ENCODE peak calls at places on chromosomes 2 and 18, in six cellular contexts. Q, R, U, I, B and X are unnamed samples. For H3K4me1, the result is how much of the 10 kb centered on the place peaks cover.

GRCh38 chr2:150482111-150482510 is 5.4 kb downstream of the RND3 start:
- DNase-seq in Q (no peak), B (no peak), U (no peak), I (no peak), R (no peak), X (no peak)

GRCh38 chr2:98637401-98638144 is 29.2 kb downstream of the UNC50 start:
- DNase-seq in B (no peak), R (no peak), Q (no peak), I (no peak), U (no peak), X (no peak)

GRCh38 chr2:72126186-72127100 is 21.2 kb downstream of the CYP26B1 start:
- DNase-seq in Q (no peak), R (no peak), B (no peak), U (no peak), I (no peak), X (no peak)

GRCh38 chr2:128249555-128249954 is 69.1 kb downstream of the HS6ST1 start:
- DNase-seq in Q (no peak), I (no peak), B (no peak), U (no peak), R (no peak), X (peak)

GRCh38 chr2:240387669-240388358 is 47.6 kb upstream of the GPC1 start:
- DNase-seq in I (peak), R (peak), B (peak), Q (no peak), U (no peak), X (no peak)

GRCh38 chr2:217929757-217930707 is 72.8 kb downstream of the TNS1 start:
- DNase-seq in Q (no peak), I (peak), B (no peak), U (peak), R (no peak), X (no peak)

GRCh38 chr2:70121627-70122372 is 34.5 kb downstream of the PCBP1 start:
- DNase-seq in Q (no peak), B (no peak), I (no peak), R (no peak), U (no peak), X (no peak)

GRCh38 chr18:7429831-7430230 is 137.3 kb upstream of the PTPRM start:
- DNase-seq in I (no peak), U (no peak), Q (no peak), B (no peak), R (no peak), X (no peak)

GRCh38 chr2:190455358-190456095 is 47.4 kb downstream of the MFSD6 start:
- DNase-seq in I (no peak), U (no peak), R (no peak), Q (no peak), B (no peak), X (no peak)

DNA sequence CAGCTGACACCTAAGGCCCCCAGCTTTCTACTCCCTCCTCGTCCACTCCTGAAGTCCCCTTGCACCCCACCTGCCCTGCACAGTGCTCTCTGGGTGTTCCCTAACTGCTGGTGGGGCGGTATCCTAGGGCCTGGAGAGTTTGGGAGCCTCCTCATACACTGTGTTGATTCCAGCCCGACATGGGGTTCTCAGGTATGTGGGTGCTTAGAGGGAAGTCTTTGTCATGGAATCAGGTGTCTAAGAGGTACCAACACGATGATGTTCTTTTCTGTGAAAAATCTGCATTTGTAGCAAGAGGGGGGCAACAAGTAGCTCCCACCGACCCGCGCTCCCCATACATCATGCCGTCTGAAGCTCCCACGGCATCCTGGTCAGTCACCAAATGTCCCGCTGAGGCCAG is 96.8 kb upstream of the SMAD7 start:
- DNase-seq in Q (peak), B (no peak), U (no peak), I (no peak), R (no peak), X (no peak)
- H3K27ac ChIP-seq in Q (peak), B (no peak), U (no peak), I (no peak), R (no peak), X (peak)

GRCh38 chr2:226137201-226137811 is 662.3 kb downstream of the IRS1 start:
- DNase-seq in R (no peak), Q (no peak), U (no peak), I (no peak), B (no peak), X (no peak)
- TF ChIP-seq POLR2AphosphoS5 in R (no peak), Q (no peak), U (peak), I (no peak), B (no peak), X (no peak)

GRCh38 chr18:55433140-55433539 is 154.9 kb downstream of the TCF4 start:
- DNase-seq in R (peak), I (no peak), U (no peak), B (no peak), Q (no peak), X (no peak)
- H3K4me1 ChIP-seq in R (under half), I (under half), U (under half), B (under half), Q (under half), X (under half)

GRCh38 chr2:66982766-66983165 is 414.4 kb upstream of the ETAA1 start:
- DNase-seq in U (no peak), R (no peak), I (no peak), Q (no peak), B (no peak), X (no peak)
- H3K27ac ChIP-seq in U (no peak), R (no peak), I (no peak), Q (no peak), B (no peak), X (no peak)